ENCODE peak calls at places on chromosome 15, in nine cellular contexts. L is body of pancreas; G is CD8-positive, alpha-beta memory T cell; T is endothelial cell of umbilical vein; V is tibial artery; Q is fibroblast of lung; K is Caco-2; E is upper lobe of right lung; H is right atrium auricular region. Z is an unnamed sample. For H3K4me1, the result is how much of the 10 kb centered on the place peaks cover.

GRCh38 chr15:48222627-48223026 is 16.5 kb downstream of the SLC12A1 start:
- DNase-seq in L (no peak), G (no peak), T (no peak), V (no peak), Q (no peak), K (no peak), E (no peak), H (no peak), Z (no peak)

GRCh38 chr15:48475600-48476395 is 144.6 kb downstream of the DUT start:
- DNase-seq in L (no peak), G (no peak), T (no peak), V (no peak), Q (no peak), K (no peak), E (no peak), H (no peak), Z (no peak)

GRCh38 chr15:76994001-76994400 is 925 bp upstream of the PSTPIP1 start:
- DNase-seq in L (no peak), G (peak), T (no peak), V (no peak), Q (no peak), K (no peak), E (peak), H (no peak), Z (no peak)

GRCh38 chr15:70319466-70319865 is 221.7 kb upstream of the TLE3 start:
- DNase-seq in L (no peak), G (no peak), T (no peak), V (no peak), Q (no peak), K (no peak), E (no peak), H (no peak), Z (no peak)

GRCh38 chr15:60830479-60830878 is 351.5 kb upstream of the ICE2 start:
- DNase-seq in L (no peak), G (no peak), T (no peak), V (no peak), Q (peak), K (no peak), E (no peak), H (no peak), Z (no peak)

GRCh38 chr15:25136119-25136518 is 181.3 kb downstream of the SNRPN start:
- DNase-seq in L (peak), G (no peak), T (peak), V (no peak), Q (peak), K (no peak), E (no peak), H (no peak), Z (no peak)

GRCh38 chr15:29822100-29822684 is at the start of gene TJP1:
- DNase-seq in L (peak), G (no peak), T (peak), V (peak), Q (peak), K (peak), E (peak), H (peak), Z (no peak)

GRCh38 chr15:29550834-29551465 is 271.3 kb downstream of the TJP1 start:
- DNase-seq in L (peak), G (no peak), T (no peak), V (no peak), Q (no peak), K (no peak), E (no peak), H (no peak), Z (no peak)

GRCh38 chr15:37112171-37112570 is 11.8 kb upstream of the MEIS2 start:
- DNase-seq in L (no peak), G (no peak), T (no peak), V (no peak), Q (no peak), K (no peak), E (no peak), H (no peak), Z (no peak)

GRCh38 chr15:96354731-96355560 is 24.4 kb downstream of the NR2F2 start:
- DNase-seq in L (no peak), G (no peak), T (peak), V (no peak), Q (peak), K (no peak), E (no peak), H (no peak), Z (no peak)

GRCh38 chr15:40091861-40092415 is 16.7 kb downstream of the BMF start:
- DNase-seq in L (no peak), G (no peak), T (no peak), V (no peak), Q (no peak), K (no peak), E (no peak), H (no peak), Z (no peak)
- H3K4me1 ChIP-seq in L (half or more), G (under half), T (under half), V (under half), Q (under half), K (half or more), E (half or more), H (half or more), Z (half or more)

GRCh38 chr15:99630607-99631131 is 64.9 kb downstream of the MEF2A start:
- DNase-seq in L (no peak), G (no peak), T (no peak), V (no peak), Q (no peak), K (no peak), E (no peak), H (no peak), Z (no peak)
- H3K4me1 ChIP-seq in L (half or more), G (under half), T (under half), V (under half), Q (under half), K (under half), E (under half), H (half or more), Z (under half)

DNA sequence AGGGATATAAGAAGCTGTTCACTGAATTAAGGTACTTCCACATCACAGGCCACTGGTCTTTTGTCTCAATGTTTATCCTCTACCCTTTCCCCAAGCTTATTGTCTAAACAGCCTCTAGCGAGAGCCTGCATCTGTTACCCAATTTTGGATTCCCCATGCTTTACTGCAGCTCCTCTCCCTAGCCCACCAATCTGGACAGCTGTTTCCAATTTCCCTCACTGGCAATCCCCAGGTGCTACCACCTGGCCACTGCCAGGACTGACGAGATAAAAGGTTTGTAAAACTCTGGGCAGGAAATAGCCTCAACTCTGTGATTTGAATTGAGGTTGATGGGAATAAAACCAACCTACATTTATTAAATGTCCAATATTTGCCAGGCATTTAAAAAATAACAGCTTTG is 58.0 kb upstream of the TEX9 start:
- DNase-seq in L (no peak), G (no peak), T (no peak), V (no peak), Q (no peak), K (no peak), E (no peak), H (no peak), Z (no peak)
- H3K4me1 ChIP-seq in L (under half), G (under half), T (under half), V (under half), Q (under half), K (under half), E (under half), H (under half), Z (under half)

GRCh38 chr15:59303641-59304433 is 68.8 kb downstream of the MYO1E start:
- DNase-seq in L (no peak), G (no peak), T (no peak), V (no peak), Q (peak), K (no peak), E (no peak), H (no peak), Z (peak)
- H3K4me1 ChIP-seq in L (under half), G (under half), T (half or more), V (under half), Q (under half), K (under half), E (under half), H (under half), Z (half or more)

GRCh38 chr15:63408514-63408913 is 26.9 kb upstream of the CA12 start:
- DNase-seq in L (no peak), G (no peak), T (peak), V (no peak), Q (peak), K (no peak), E (no peak), H (no peak), Z (no peak)
- H3K4me1 ChIP-seq in L (under half), G (under half), T (under half), V (under half), Q (under half), K (under half), E (under half), H (under half), Z (under half)

DNA sequence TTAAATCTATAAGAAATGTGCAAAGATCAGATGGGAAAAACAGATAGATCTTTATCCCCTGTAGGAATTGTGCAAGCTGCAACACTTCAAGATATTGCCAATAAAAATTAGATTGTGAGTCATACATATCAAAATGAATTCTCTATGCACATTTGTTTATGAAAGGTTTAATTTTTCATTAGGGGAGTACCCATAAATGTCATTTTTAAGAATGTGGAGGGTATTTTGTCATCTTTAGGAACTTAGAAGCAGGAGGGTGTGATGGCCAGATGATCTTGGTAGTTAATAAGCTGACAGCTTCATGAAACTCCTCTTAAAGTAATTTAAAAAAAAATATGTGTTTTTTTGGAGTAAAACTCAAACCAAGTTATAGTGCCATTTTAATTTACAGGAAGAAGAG is 3.0 kb downstream of the PIAS1 start:
- DNase-seq in L (no peak), G (no peak), T (no peak), V (no peak), Q (peak), K (no peak), E (no peak), H (no peak), Z (no peak)
- H3K4me1 ChIP-seq in L (half or more), G (half or more), T (under half), V (under half), Q (under half), K (under half), E (under half), H (under half), Z (under half)

GRCh38 chr15:65384505-65384894 is 6.7 kb upstream of the IGDCC3 start:
- DNase-seq in L (no peak), G (no peak), T (no peak), V (no peak), Q (no peak), K (no peak), E (no peak), H (no peak), Z (no peak)
- H3K4me1 ChIP-seq in L (under half), G (under half), T (under half), V (under half), Q (under half), K (under half), E (under half), H (under half), Z (under half)